ENCODE peak calls at places on chromosomes 3 and 15, in nine cellular contexts. E is H9, J is cardiac muscle cell, I is HFFc6, K is pancreas, Y is PC-9, N is AG09319, V is fibroblast of mammary gland, M is neural progenitor cell. A is an unnamed sample.

GRCh38 chr3:47381317-47382157 is 716 bp downstream of the PTPN23 start:
- DNase-seq in M (peak; percentile 86), Y (peak; percentile 83), K (peak; percentile 85), N (peak; percentile 69), E (peak; percentile 87), I (peak; percentile 80), J (peak; percentile 89), V (peak; percentile 84), A (peak; percentile 39)

GRCh38 chr3:30657914-30658313 is 51.5 kb downstream of the TGFBR2 start:
- DNase-seq in E (no peak), I (peak; percentile 9), Y (no peak), N (no peak), V (peak; percentile 49), M (no peak), J (no peak), K (no peak), A (no peak)

GRCh38 chr3:187963677-187964385 is 190.1 kb upstream of the LPP start:
- DNase-seq in M (no peak), J (no peak), E (no peak), I (no peak), Y (no peak), V (peak; percentile 38), K (no peak), N (no peak), A (no peak)

GRCh38 chr3:167876603-167877325 is 141.2 kb downstream of the SERPINI1 start:
- DNase-seq in Y (no peak), J (no peak), M (no peak), N (peak; percentile 74), V (peak; percentile 93), K (no peak), I (peak; percentile 41), E (no peak), A (peak; percentile 63)

GRCh38 chr3:137987723-137988122 is 22.2 kb upstream of the CLDN18 start:
- DNase-seq in V (no peak), M (no peak), I (no peak), E (no peak), Y (no peak), K (no peak), N (no peak), J (no peak), A (no peak)

GRCh38 chr3:73459711-73460110 is 165.0 kb downstream of the PDZRN3 start:
- DNase-seq in I (no peak), V (no peak), N (no peak), J (no peak), K (no peak), Y (no peak), M (no peak), E (no peak), A (no peak)

GRCh38 chr15:85583404-85584390 is 203.3 kb downstream of the AKAP13 start:
- DNase-seq in V (peak; percentile 69), K (no peak), J (no peak), I (no peak), E (no peak), Y (peak; percentile 62), M (peak; percentile 38), N (no peak), A (no peak)

GRCh38 chr3:30511524-30512278 is 94.7 kb upstream of the TGFBR2 start:
- DNase-seq in M (no peak), N (peak; percentile 79), E (no peak), V (peak; percentile 98), Y (peak; percentile 46), I (peak; percentile 95), J (no peak), K (no peak), A (peak; percentile 50)

GRCh38 chr15:81311834-81312459 is 12.0 kb downstream of the STARD5 start:
- DNase-seq in Y (no peak), M (no peak), K (no peak), N (no peak), V (peak; percentile 82), E (no peak), J (no peak), I (peak; percentile 3), A (no peak)

GRCh38 chr3:15427182-15427880 is at the start of the genes EAF1 and METTL6:
- DNase-seq in I (peak; percentile 68), Y (peak; percentile 71), K (peak; percentile 89), N (no peak), V (peak; percentile 74), E (peak; percentile 79), M (peak; percentile 85), J (peak; percentile 88), A (peak; percentile 22)

GRCh38 chr3:134453631-134454030 is 32.2 kb downstream of the ANAPC13 start:
- DNase-seq in J (no peak), K (no peak), E (peak; percentile 77), V (no peak), Y (no peak), M (peak; percentile 41), I (no peak), N (no peak), A (no peak)

GRCh38 chr3:29757054-29757777 is 476.3 kb downstream of the RBMS3 start:
- DNase-seq in J (no peak), I (peak; percentile 12), V (peak; percentile 37), M (no peak), E (no peak), Y (no peak), K (no peak), N (no peak), A (no peak)

GRCh38 chr3:194682651-194683310 is 2.9 kb upstream of the FAM43A start:
- DNase-seq in J (peak; percentile 87), N (peak; percentile 66), M (peak; percentile 82), I (peak; percentile 88), Y (peak; percentile 94), E (peak; percentile 81), K (peak; percentile 69), V (peak; percentile 87), A (peak; percentile 71)

GRCh38 chr15:26261966-26262365 is 398.8 kb upstream of the ATP10A start:
- DNase-seq in Y (no peak), I (no peak), N (no peak), M (no peak), V (no peak), J (peak; percentile 9), E (no peak), K (no peak), A (no peak)

GRCh38 chr3:34213481-34213880 is 415.1 kb downstream of the PDCD6IP start:
- DNase-seq in N (no peak), I (no peak), E (no peak), J (no peak), M (peak; percentile 5), V (no peak), K (no peak), Y (no peak), A (no peak)

GRCh38 chr3:17759901-17760300 is 17.5 kb upstream of the TBC1D5 start:
- DNase-seq in N (no peak), J (no peak), E (no peak), M (no peak), V (no peak), Y (no peak), I (no peak), K (no peak), A (no peak)

DNA sequence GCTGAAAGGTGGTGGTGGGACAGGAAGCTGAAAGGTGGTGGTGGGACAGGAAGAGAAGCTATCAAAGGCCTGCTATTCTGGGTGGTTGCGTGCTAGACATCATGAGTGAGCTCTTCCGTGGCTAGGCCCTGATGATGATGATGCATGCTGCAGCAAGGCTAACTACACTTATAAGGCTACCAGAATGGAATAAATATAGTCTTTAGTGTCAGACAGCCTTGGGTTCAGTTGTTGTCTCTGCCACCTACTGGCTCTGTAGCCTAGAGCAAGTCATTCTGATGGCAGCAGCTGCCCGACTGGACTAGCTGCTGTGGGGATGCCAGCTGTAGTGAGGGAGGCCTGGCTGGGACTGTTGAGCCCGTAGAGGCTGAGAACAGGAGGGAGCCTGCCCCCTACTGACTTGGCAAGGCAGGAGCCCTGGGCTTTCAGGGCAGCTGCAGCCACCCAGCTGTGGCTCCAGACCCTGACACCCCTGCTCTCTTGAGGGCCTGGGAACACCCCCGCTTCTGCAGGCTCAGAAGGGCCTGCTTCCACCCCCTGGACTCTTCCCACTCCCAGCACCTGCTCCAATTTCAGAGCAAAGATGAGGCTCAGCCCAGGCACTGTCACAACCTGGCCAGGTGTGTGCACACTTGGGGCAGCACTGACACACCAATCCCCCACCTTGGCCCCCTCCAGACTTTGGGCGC is 21.4 kb upstream of the ZBED2 start:
- DNase-seq in Y (peak; percentile 25), J (no peak), M (no peak), E (no peak), V (no peak), N (no peak), I (peak; percentile 81), K (peak; percentile 44), A (no peak)
- TF ChIP-seq CTCF in Y (peak; percentile 55), J (no peak), M (no peak), E (no peak), V (no peak), N (no peak), I (peak; percentile 76), K (no peak), A (no peak)

GRCh38 chr3:81650187-81650586 is 111.3 kb downstream of the GBE1 start:
- DNase-seq in N (no peak), E (no peak), M (no peak), V (no peak), J (no peak), K (no peak), Y (no peak), I (no peak), A (no peak)
- TF ChIP-seq CTCF in N (no peak), E (no peak), M (no peak), V (no peak), J (no peak), K (no peak), Y (no peak), I (no peak), A (no peak)

DNA sequence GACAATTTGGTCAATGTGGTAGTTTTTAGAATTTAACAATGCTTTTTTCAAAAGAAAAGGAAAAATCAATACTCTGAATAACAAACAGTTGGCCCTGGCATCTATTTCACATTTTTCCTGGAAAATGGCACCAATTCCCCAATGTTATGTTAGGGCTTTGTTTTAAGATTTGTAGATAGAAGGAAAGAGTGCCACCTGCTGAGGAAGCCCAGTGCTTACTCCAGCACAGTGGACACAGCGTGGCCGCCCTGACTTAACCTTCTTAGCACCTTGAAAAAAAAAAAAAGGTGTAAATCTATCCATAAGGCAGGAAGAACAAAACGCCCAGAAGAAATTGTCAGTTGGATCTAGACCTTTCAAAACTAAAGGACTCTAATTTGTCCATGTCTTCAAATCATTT is 110.7 kb upstream of the CNTN4 start:
- DNase-seq in N (no peak), E (no peak), I (no peak), M (peak; percentile 52), K (no peak), J (peak; percentile 49), V (peak; percentile 5), Y (no peak), A (no peak)
- TF ChIP-seq CTCF in N (no peak), E (peak; percentile 60), I (no peak), M (peak; percentile 55), K (peak; percentile 15), J (no peak), V (peak; percentile 16), Y (no peak), A (no peak)

GRCh38 chr3:51099794-51100542 is 285.1 kb upstream of the MANF start:
- DNase-seq in N (peak; percentile 10), V (peak; percentile 58), M (peak; percentile 71), E (peak; percentile 64), K (no peak), J (peak; percentile 78), I (peak; percentile 53), Y (peak; percentile 38), A (peak; percentile 32)

GRCh38 chr3:51106242-51106876 is 278.7 kb upstream of the MANF start:
- DNase-seq in J (no peak), I (no peak), E (no peak), M (no peak), N (no peak), V (no peak), Y (no peak), K (no peak), A (no peak)

DNA sequence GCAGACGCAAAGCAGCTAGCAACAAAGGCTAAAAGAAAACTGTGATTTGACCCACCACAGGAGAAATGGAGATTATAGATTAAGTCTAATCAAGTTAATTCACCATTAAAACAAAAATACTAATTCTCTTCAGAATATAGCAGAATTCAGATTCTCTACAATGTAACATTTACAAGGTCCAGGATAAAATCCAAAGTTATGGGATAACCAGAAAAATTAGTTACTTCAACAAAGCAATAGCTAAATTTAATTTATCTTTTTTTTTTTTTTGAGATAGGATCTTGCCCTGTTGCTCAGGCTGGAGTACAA is 284.6 kb upstream of the MANF start:
- DNase-seq in J (no peak), E (no peak), N (no peak), V (no peak), K (no peak), M (no peak), Y (no peak), I (no peak), A (no peak)
- TF ChIP-seq CTCF in J (no peak), E (no peak), N (no peak), V (no peak), K (no peak), M (no peak), Y (peak; percentile 18), I (no peak), A (no peak)

A was measured in HFF-Myc.